ENCODE peak calls at places on chromosome 13, in five cellular contexts. One of them, this sample, is unnamed.

GRCh38 chr13:53520132-53520531 is 491.5 kb downstream of the OLFM4 start:
- DNase-seq in IMR-90: no peak
- DNase-seq in upper lobe of right lung: no peak
- DNase-seq in aorta: no peak
- DNase-seq in colonic mucosa: no peak
- DNase-seq in this sample: no peak

GRCh38 chr13:80337011-80337688 is 3.8 kb downstream of the SPRY2 start:
- DNase-seq in aorta: no peak
- DNase-seq in upper lobe of right lung: no peak
- DNase-seq in IMR-90: no peak
- DNase-seq in colonic mucosa: peak; percentile 35
- DNase-seq in this sample: no peak

GRCh38 chr13:97414392-97414791 is 19.6 kb upstream of the RAP2A start:
- DNase-seq in colonic mucosa: no peak
- DNase-seq in upper lobe of right lung: no peak
- DNase-seq in aorta: no peak
- DNase-seq in IMR-90: no peak
- DNase-seq in this sample: no peak

GRCh38 chr13:42549555-42549941 is 24.4 kb upstream of the TNFSF11 start:
- DNase-seq in IMR-90: no peak
- DNase-seq in colonic mucosa: no peak
- DNase-seq in upper lobe of right lung: no peak
- DNase-seq in aorta: no peak
- DNase-seq in this sample: no peak

GRCh38 chr13:100921139-100921538 is 246.5 kb upstream of the TMTC4 start:
- DNase-seq in IMR-90: peak; percentile 18
- DNase-seq in colonic mucosa: no peak
- DNase-seq in upper lobe of right lung: no peak
- DNase-seq in aorta: no peak
- DNase-seq in this sample: no peak

GRCh38 chr13:80469841-80470378 is 129.0 kb upstream of the SPRY2 start:
- DNase-seq in colonic mucosa: peak; percentile 25
- DNase-seq in IMR-90: peak; percentile 31
- DNase-seq in aorta: peak; percentile 77
- DNase-seq in upper lobe of right lung: no peak
- DNase-seq in this sample: no peak

GRCh38 chr13:38767506-38768265 is 80.8 kb downstream of the FREM2 start:
- DNase-seq in colonic mucosa: no peak
- DNase-seq in aorta: no peak
- DNase-seq in IMR-90: no peak
- DNase-seq in upper lobe of right lung: no peak
- DNase-seq in this sample: no peak

GRCh38 chr13:113855012-113855921 is 8.6 kb downstream of the GAS6 start:
- DNase-seq in colonic mucosa: peak; percentile 74
- DNase-seq in upper lobe of right lung: no peak
- DNase-seq in aorta: peak; percentile 74
- DNase-seq in IMR-90: no peak
- DNase-seq in this sample: no peak

GRCh38 chr13:31310781-31311180 is 111.0 kb downstream of the B3GLCT start:
- DNase-seq in aorta: no peak
- DNase-seq in IMR-90: peak; percentile 1
- DNase-seq in colonic mucosa: no peak
- DNase-seq in upper lobe of right lung: no peak
- DNase-seq in this sample: no peak

GRCh38 chr13:46114599-46114998 is 9.8 kb upstream of the CPB2 start:
- DNase-seq in IMR-90: no peak
- DNase-seq in colonic mucosa: no peak
- DNase-seq in aorta: no peak
- DNase-seq in upper lobe of right lung: no peak
- DNase-seq in this sample: no peak

GRCh38 chr13:74006666-74007065 is 127.5 kb downstream of the KLF12 start:
- DNase-seq in aorta: no peak
- DNase-seq in colonic mucosa: no peak
- DNase-seq in IMR-90: no peak
- DNase-seq in upper lobe of right lung: no peak
- DNase-seq in this sample: no peak

GRCh38 chr13:38366954-38367645 is 17.4 kb downstream of the UFM1 start:
- DNase-seq in upper lobe of right lung: no peak
- DNase-seq in colonic mucosa: no peak
- DNase-seq in aorta: no peak
- DNase-seq in IMR-90: peak; percentile 21
- DNase-seq in this sample: no peak

GRCh38 chr13:34913040-34913439 is 29.0 kb upstream of the NBEA start:
- DNase-seq in upper lobe of right lung: no peak
- DNase-seq in aorta: no peak
- DNase-seq in IMR-90: no peak
- DNase-seq in colonic mucosa: no peak
- DNase-seq in this sample: no peak

GRCh38 chr13:80413611-80414010 is 72.7 kb upstream of the SPRY2 start:
- DNase-seq in upper lobe of right lung: no peak
- DNase-seq in aorta: no peak
- DNase-seq in colonic mucosa: no peak
- DNase-seq in IMR-90: no peak
- DNase-seq in this sample: no peak

GRCh38 chr13:38951525-38952313 is 38.9 kb downstream of the STOML3 start:
- DNase-seq in aorta: no peak
- DNase-seq in upper lobe of right lung: no peak
- DNase-seq in IMR-90: no peak
- DNase-seq in colonic mucosa: peak; percentile 73
- DNase-seq in this sample: no peak

GRCh38 chr13:98504371-98504963 is 72.4 kb downstream of the STK24 start:
- DNase-seq in colonic mucosa: no peak
- DNase-seq in IMR-90: no peak
- DNase-seq in aorta: no peak
- DNase-seq in upper lobe of right lung: peak; percentile 49
- DNase-seq in this sample: no peak

GRCh38 chr13:73851104-73851503 is 283.1 kb downstream of the KLF12 start:
- DNase-seq in colonic mucosa: no peak
- DNase-seq in IMR-90: peak; percentile 81
- DNase-seq in upper lobe of right lung: no peak
- DNase-seq in aorta: no peak
- DNase-seq in this sample: no peak

GRCh38 chr13:41458939-41459753 is 1.8 kb downstream of the RGCC start:
- DNase-seq in upper lobe of right lung: peak; percentile 70
- DNase-seq in aorta: no peak
- DNase-seq in colonic mucosa: peak; percentile 57
- DNase-seq in IMR-90: peak; percentile 72
- DNase-seq in this sample: no peak
- H3K27me3 ChIP-seq in upper lobe of right lung: no peaks in the 10 kb centered on the region
- H3K27me3 ChIP-seq in aorta: no peaks in the 10 kb centered on the region
- H3K27me3 ChIP-seq in colonic mucosa: peaks cover 23% of the 10 kb centered on the region
- H3K27me3 ChIP-seq in IMR-90: peaks cover 10% of the 10 kb centered on the region
- H3K27me3 ChIP-seq in this sample: peaks cover 33% of the 10 kb centered on the region

DNA sequence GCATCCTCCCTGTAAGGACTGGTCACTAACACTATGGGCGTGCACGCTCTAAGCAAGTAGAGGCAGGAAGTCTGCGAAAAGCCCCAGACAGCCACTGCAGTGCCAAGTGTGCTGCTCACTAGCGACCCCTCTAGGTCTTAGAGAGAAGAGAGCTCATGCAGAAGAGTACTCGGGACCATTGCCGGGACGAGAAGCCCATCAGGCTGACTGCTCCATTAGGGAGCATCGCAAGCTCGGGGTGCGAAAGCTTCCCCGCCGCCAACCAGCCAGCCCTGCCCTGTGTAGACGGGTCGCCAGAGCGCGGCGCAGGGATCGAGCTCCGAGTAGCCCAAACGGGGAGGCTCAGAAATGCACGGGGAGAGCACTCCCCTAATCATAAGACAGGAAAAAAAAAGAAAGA is 16.6 kb downstream of the POU4F1 start:
- DNase-seq in colonic mucosa: no peak
- DNase-seq in upper lobe of right lung: no peak
- DNase-seq in aorta: no peak
- DNase-seq in IMR-90: no peak
- DNase-seq in this sample: peak; percentile 91
- H3K27me3 ChIP-seq in colonic mucosa: peaks cover 18% of the 10 kb centered on the region
- H3K27me3 ChIP-seq in upper lobe of right lung: peaks cover 54% of the 10 kb centered on the region
- H3K27me3 ChIP-seq in aorta: no peaks in the 10 kb centered on the region
- H3K27me3 ChIP-seq in IMR-90: peaks cover 28% of the 10 kb centered on the region
- H3K27me3 ChIP-seq in this sample: peaks cover 17% of the 10 kb centered on the region

DNA sequence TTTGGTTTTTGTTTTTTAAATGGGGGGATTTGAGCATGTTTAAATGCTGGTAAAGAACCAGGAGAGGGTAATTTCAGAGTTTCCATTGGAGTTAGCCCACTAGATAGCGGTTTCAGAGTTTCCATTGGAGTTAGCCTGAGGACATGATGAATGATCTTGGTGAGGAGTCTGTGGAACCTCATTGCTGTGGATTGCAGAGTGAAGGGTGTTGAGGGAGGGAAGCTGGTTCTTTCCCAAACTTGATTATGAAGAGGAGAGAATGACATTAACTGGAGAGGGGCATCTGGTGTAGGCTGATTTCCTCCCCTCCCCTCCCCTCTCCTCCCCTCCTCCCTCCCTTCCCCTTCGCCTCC is 5.0 kb downstream of the WASF3 start:
- DNase-seq in aorta: no peak
- DNase-seq in colonic mucosa: no peak
- DNase-seq in IMR-90: peak; percentile 28
- DNase-seq in upper lobe of right lung: no peak
- DNase-seq in this sample: no peak
- H3K27me3 ChIP-seq in aorta: no peaks in the 10 kb centered on the region
- H3K27me3 ChIP-seq in colonic mucosa: peaks cover 14% of the 10 kb centered on the region
- H3K27me3 ChIP-seq in IMR-90: no peaks in the 10 kb centered on the region
- H3K27me3 ChIP-seq in upper lobe of right lung: no peaks in the 10 kb centered on the region
- H3K27me3 ChIP-seq in this sample: no peaks in the 10 kb centered on the region

DNA sequence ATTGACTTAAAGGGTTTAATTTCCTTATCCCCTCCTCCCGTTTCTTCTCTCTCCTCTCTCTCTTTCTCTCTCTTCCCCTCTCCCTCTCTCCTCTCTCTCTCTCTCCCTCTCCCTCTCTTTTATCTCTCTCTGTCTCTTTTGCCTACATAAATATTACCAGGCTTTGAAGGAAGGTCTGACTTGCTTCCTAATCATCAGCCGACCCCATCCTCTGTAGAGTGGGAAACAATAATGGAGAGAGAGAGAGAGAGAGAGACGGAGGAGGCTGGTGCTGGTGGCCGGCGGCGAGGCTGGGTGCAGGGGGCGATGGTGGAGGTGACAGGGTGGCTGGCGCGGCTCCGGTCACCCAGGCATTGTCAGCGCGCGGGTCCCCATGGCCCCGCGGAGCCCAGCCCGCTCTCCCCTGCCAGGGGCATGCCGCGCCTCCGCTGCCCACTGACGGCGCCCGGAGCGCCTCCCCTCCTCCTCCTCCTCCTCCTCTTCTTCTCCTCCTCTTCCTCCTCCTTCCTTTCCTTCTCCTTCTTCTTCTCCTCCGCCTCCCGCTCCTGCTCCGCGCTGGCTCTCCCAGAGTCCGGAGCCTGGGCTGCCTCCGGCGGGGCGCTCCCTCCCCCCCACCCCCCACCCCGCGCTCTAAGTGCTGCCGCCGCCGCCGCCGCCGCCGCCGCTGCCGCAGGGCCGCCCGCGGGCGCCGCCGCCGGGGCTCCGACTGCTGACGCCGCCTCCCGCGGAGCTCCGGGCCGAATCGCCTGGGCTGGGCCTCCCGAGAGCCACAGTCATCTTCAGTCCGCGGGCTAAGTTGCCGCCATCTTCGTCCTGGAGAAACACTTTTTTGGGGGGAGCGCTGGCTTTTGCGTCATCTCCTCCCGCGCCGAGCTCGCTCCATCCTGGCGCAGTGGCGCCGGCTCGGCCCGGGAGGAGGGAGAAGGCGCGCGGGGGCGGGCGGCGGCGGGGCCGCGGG is 348.4 kb downstream of the LIG4 start:
- DNase-seq in IMR-90: peak; percentile 66
- DNase-seq in upper lobe of right lung: peak; percentile 66
- DNase-seq in aorta: no peak
- DNase-seq in colonic mucosa: no peak
- DNase-seq in this sample: no peak
- H3K27me3 ChIP-seq in IMR-90: no peaks in the 10 kb centered on the region
- H3K27me3 ChIP-seq in upper lobe of right lung: peaks cover 51% of the 10 kb centered on the region
- H3K27me3 ChIP-seq in aorta: no peaks in the 10 kb centered on the region
- H3K27me3 ChIP-seq in colonic mucosa: peaks cover 25% of the 10 kb centered on the region
- H3K27me3 ChIP-seq in this sample: peaks cover 9% of the 10 kb centered on the region

GRCh38 chr13:27928805-27929753 is 9.3 kb downstream of the PDX1 start:
- DNase-seq in upper lobe of right lung: no peak
- DNase-seq in colonic mucosa: no peak
- DNase-seq in aorta: no peak
- DNase-seq in IMR-90: no peak
- DNase-seq in this sample: no peak
- H3K27me3 ChIP-seq in upper lobe of right lung: peaks cover 85% of the 10 kb centered on the region
- H3K27me3 ChIP-seq in colonic mucosa: peaks cover 68% of the 10 kb centered on the region
- H3K27me3 ChIP-seq in aorta: peaks cover 3% of the 10 kb centered on the region
- H3K27me3 ChIP-seq in IMR-90: peaks cover 73% of the 10 kb centered on the region
- H3K27me3 ChIP-seq in this sample: peaks cover 79% of the 10 kb centered on the region

GRCh38 chr13:112346173-112346898 is 29.8 kb upstream of the SPACA7 start:
- DNase-seq in aorta: no peak
- DNase-seq in upper lobe of right lung: no peak
- DNase-seq in IMR-90: no peak
- DNase-seq in colonic mucosa: no peak
- DNase-seq in this sample: no peak
- H3K27me3 ChIP-seq in aorta: no peaks in the 10 kb centered on the region
- H3K27me3 ChIP-seq in upper lobe of right lung: peaks cover 55% of the 10 kb centered on the region
- H3K27me3 ChIP-seq in IMR-90: no peaks in the 10 kb centered on the region
- H3K27me3 ChIP-seq in colonic mucosa: peaks cover 7% of the 10 kb centered on the region
- H3K27me3 ChIP-seq in this sample: peaks cover 2% of the 10 kb centered on the region

GRCh38 chr13:77235456-77236022 is 91.4 kb downstream of the MYCBP2 start:
- DNase-seq in IMR-90: no peak
- DNase-seq in aorta: no peak
- DNase-seq in colonic mucosa: no peak
- DNase-seq in upper lobe of right lung: no peak
- DNase-seq in this sample: no peak

GRCh38 chr13:77230560-77230959 is 96.3 kb downstream of the MYCBP2 start:
- DNase-seq in colonic mucosa: no peak
- DNase-seq in aorta: no peak
- DNase-seq in IMR-90: no peak
- DNase-seq in upper lobe of right lung: no peak
- DNase-seq in this sample: no peak

GRCh38 chr13:77233159-77233558 is 93.7 kb downstream of the MYCBP2 start:
- DNase-seq in colonic mucosa: no peak
- DNase-seq in upper lobe of right lung: no peak
- DNase-seq in IMR-90: no peak
- DNase-seq in aorta: no peak
- DNase-seq in this sample: no peak
- H3K27me3 ChIP-seq in colonic mucosa: no peaks in the 10 kb centered on the region
- H3K27me3 ChIP-seq in upper lobe of right lung: no peaks in the 10 kb centered on the region
- H3K27me3 ChIP-seq in IMR-90: no peaks in the 10 kb centered on the region
- H3K27me3 ChIP-seq in aorta: no peaks in the 10 kb centered on the region
- H3K27me3 ChIP-seq in this sample: no peaks in the 10 kb centered on the region

GRCh38 chr13:112212533-112212932 is 145.6 kb downstream of the SOX1 start:
- DNase-seq in IMR-90: no peak
- DNase-seq in upper lobe of right lung: no peak
- DNase-seq in aorta: no peak
- DNase-seq in colonic mucosa: no peak
- DNase-seq in this sample: no peak
- H3K27me3 ChIP-seq in IMR-90: no peaks in the 10 kb centered on the region
- H3K27me3 ChIP-seq in upper lobe of right lung: peaks cover 14% of the 10 kb centered on the region
- H3K27me3 ChIP-seq in aorta: no peaks in the 10 kb centered on the region
- H3K27me3 ChIP-seq in colonic mucosa: no peaks in the 10 kb centered on the region
- H3K27me3 ChIP-seq in this sample: peaks cover 2% of the 10 kb centered on the region

DNA sequence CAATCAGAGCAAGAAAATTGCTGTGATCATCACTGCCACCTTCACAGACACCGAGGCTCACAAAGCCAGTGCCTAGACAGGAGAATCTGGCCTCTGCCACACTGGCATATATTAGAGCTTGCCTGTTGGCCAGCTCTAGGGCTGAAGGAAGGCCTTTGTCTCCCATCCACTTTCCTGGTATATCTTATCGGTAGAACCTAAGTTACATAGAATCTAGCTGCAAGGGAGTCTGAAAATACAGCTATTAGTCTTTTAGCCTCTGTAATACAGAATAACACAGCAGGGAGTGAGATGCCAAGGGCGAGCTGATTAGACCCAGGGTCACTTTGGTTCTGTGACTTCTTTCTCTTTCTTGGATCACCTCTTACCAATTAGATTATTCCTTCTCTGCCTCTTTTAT is 154.9 kb upstream of the KL start:
- DNase-seq in upper lobe of right lung: no peak
- DNase-seq in IMR-90: no peak
- DNase-seq in aorta: no peak
- DNase-seq in colonic mucosa: no peak
- DNase-seq in this sample: no peak
- H3K27me3 ChIP-seq in upper lobe of right lung: no peaks in the 10 kb centered on the region
- H3K27me3 ChIP-seq in IMR-90: peaks cover 3% of the 10 kb centered on the region
- H3K27me3 ChIP-seq in aorta: no peaks in the 10 kb centered on the region
- H3K27me3 ChIP-seq in colonic mucosa: no peaks in the 10 kb centered on the region
- H3K27me3 ChIP-seq in this sample: no peaks in the 10 kb centered on the region

This sample was measured in iPS DF 6.9.